ENCODE peak calls at places on chromosomes 16 and 17, in eight cellular contexts. X, O, J, P, N, I, R and A are unnamed samples.

GRCh38 chr17:12395733-12396354 is 269.8 kb upstream of the MYOCD start:
- DNase-seq in X (no peak), O (peak), J (no peak), P (no peak), N (no peak), I (peak), R (no peak), A (peak)

GRCh38 chr16:88784074-88784855 is 755 bp downstream of the PIEZO1 start:
- DNase-seq in X (peak), O (peak), J (no peak), P (no peak), N (no peak), I (peak), R (no peak), A (peak)

GRCh38 chr16:57807968-57808528 is 5.8 kb upstream of the KIFC3 start:
- DNase-seq in X (peak), O (peak), J (peak), P (no peak), N (peak), I (peak), R (peak), A (peak)

GRCh38 chr17:45640141-45640850 is 143.8 kb upstream of the CRHR1 start:
- DNase-seq in X (peak), O (peak), J (peak), P (no peak), N (peak), I (peak), R (peak), A (peak)

GRCh38 chr17:41695134-41695661 is 6.5 kb downstream of the EIF1 start:
- DNase-seq in X (no peak), O (no peak), J (no peak), P (no peak), N (no peak), I (no peak), R (no peak), A (no peak)

GRCh38 chr17:81018044-81018802 is 16.7 kb upstream of the BAIAP2 start:
- DNase-seq in X (no peak), O (peak), J (no peak), P (no peak), N (no peak), I (peak), R (no peak), A (peak)

GRCh38 chr17:35932576-35932975 is 2.0 kb upstream of the RDM1 start:
- DNase-seq in X (no peak), O (peak), J (no peak), P (no peak), N (no peak), I (no peak), R (no peak), A (peak)

GRCh38 chr17:43033947-43034622 is 9.1 kb downstream of the RND2 start:
- DNase-seq in X (no peak), O (no peak), J (no peak), P (no peak), N (no peak), I (peak), R (no peak), A (peak)

GRCh38 chr17:49519781-49520180 is 24.7 kb downstream of the NGFR start:
- DNase-seq in X (no peak), O (no peak), J (no peak), P (no peak), N (peak), I (peak), R (no peak), A (peak)

GRCh38 chr17:72572604-72573491 is 452.0 kb downstream of the SOX9 start:
- DNase-seq in X (no peak), O (peak), J (no peak), P (no peak), N (no peak), I (no peak), R (no peak), A (no peak)